ENCODE peak calls at places on chromosomes 7 and 10, in seven cellular contexts. L is A673, T is lower leg skin, B is left ventricle myocardium inferior, K is GM10248, N is fibroblast of the aortic adventitia, W is body of pancreas. F is an unnamed sample.

GRCh38 chr10:61586829-61587228 is 75.9 kb upstream of the CABCOCO1 start:
- DNase-seq in L (no peak), T (no peak), B (no peak), K (no peak), N (no peak), W (no peak), F (no peak)

GRCh38 chr10:86261933-86262665 is 104.5 kb downstream of the GRID1 start:
- DNase-seq in L (no peak), T (no peak), B (no peak), K (peak; percentile 70), N (no peak), W (peak; percentile 47), F (peak; percentile 78)

GRCh38 chr10:49500420-49500819 is 38.5 kb downstream of the ERCC6 start:
- DNase-seq in L (peak; percentile 4), T (no peak), B (no peak), K (no peak), N (no peak), W (peak; percentile 49), F (no peak)

GRCh38 chr7:35785250-35785649 is 15.6 kb upstream of the SEPTIN7 start:
- DNase-seq in L (no peak), T (no peak), B (no peak), K (no peak), N (no peak), W (no peak), F (no peak)

GRCh38 chr7:134907639-134908038 is 78.7 kb upstream of the AGBL3 start:
- DNase-seq in L (no peak), T (no peak), B (no peak), K (no peak), N (peak; percentile 65), W (no peak), F (no peak)

GRCh38 chr7:116884691-116885090 is 22.3 kb downstream of the CAPZA2 start:
- DNase-seq in L (no peak), T (no peak), B (no peak), K (no peak), N (no peak), W (no peak), F (no peak)

GRCh38 chr10:124573726-124574455 is 112.3 kb downstream of the LHPP start:
- DNase-seq in L (no peak), T (no peak), B (no peak), K (no peak), N (no peak), W (no peak), F (no peak)

GRCh38 chr10:31866118-31866670 is 62.4 kb downstream of the ARHGAP12 start:
- DNase-seq in L (no peak), T (no peak), B (no peak), K (peak; percentile 21), N (no peak), W (no peak), F (no peak)

GRCh38 chr7:22277375-22277774 is 79.6 kb downstream of the RAPGEF5 start:
- DNase-seq in L (no peak), T (no peak), B (no peak), K (no peak), N (no peak), W (no peak), F (no peak)

GRCh38 chr7:134737561-134738353 is 41.7 kb upstream of the CALD1 start:
- DNase-seq in L (peak; percentile 37), T (no peak), B (no peak), K (no peak), N (peak; percentile 95), W (peak; percentile 34), F (peak; percentile 13)

GRCh38 chr10:18822156-18822555 is 162.9 kb downstream of the ARL5B start:
- DNase-seq in L (peak; percentile 40), T (no peak), B (no peak), K (no peak), N (peak; percentile 40), W (peak; percentile 2), F (no peak)

GRCh38 chr10:78415111-78415510 is 381.4 kb downstream of the RPS24 start:
- DNase-seq in L (no peak), T (no peak), B (no peak), K (no peak), N (no peak), W (no peak), F (no peak)

GRCh38 chr7:151518105-151518780 is 1.5 kb downstream of the RHEB start:
- DNase-seq in L (peak; percentile 22), T (peak; percentile 56), B (peak; percentile 54), K (no peak), N (peak; percentile 39), W (peak; percentile 66), F (no peak)

GRCh38 chr10:50885097-50885859 is at the start of gene A1CF:
- DNase-seq in L (no peak), T (no peak), B (no peak), K (no peak), N (no peak), W (no peak), F (no peak)

GRCh38 chr7:81053623-81054022 is 134.8 kb upstream of the SEMA3C start:
- DNase-seq in L (no peak), T (no peak), B (no peak), K (no peak), N (no peak), W (no peak), F (no peak)

GRCh38 chr10:103523683-103524082 is 30.2 kb downstream of the NEURL1 start:
- DNase-seq in L (no peak), T (no peak), B (no peak), K (no peak), N (no peak), W (no peak), F (no peak)

GRCh38 chr10:133009218-133009954 is 67.0 kb upstream of the CFAP46 start:
- DNase-seq in L (no peak), T (peak; percentile 85), B (peak; percentile 81), K (no peak), N (no peak), W (peak; percentile 81), F (no peak)

GRCh38 chr7:42227931-42228591 is 8.9 kb downstream of the GLI3 start:
- DNase-seq in L (no peak), T (no peak), B (peak; percentile 36), K (no peak), N (peak; percentile 53), W (no peak), F (no peak)

GRCh38 chr10:22580711-22581110 is 133.7 kb downstream of the PIP4K2A start:
- DNase-seq in L (no peak), T (no peak), B (no peak), K (no peak), N (no peak), W (no peak), F (no peak)

GRCh38 chr7:20199015-20199737 is 18.0 kb downstream of the MACC1 start:
- DNase-seq in L (peak; percentile 89), T (peak; percentile 49), B (peak; percentile 28), K (peak; percentile 42), N (peak; percentile 73), W (peak; percentile 76), F (peak; percentile 41)

GRCh38 chr10:11685787-11686218 is 56.4 kb upstream of the ECHDC3 start:
- DNase-seq in L (peak; percentile 47), T (peak; percentile 74), B (peak; percentile 53), K (peak; percentile 62), N (no peak), W (peak; percentile 74), F (peak; percentile 62)

GRCh38 chr7:151837285-151838042 is 39.5 kb downstream of the PRKAG2 start:
- DNase-seq in L (peak; percentile 83), T (no peak), B (no peak), K (no peak), N (no peak), W (no peak), F (no peak)

GRCh38 chr10:60480865-60481563 is 91.3 kb upstream of the ANK3 start:
- DNase-seq in L (peak; percentile 82), T (peak; percentile 40), B (no peak), K (no peak), N (peak; percentile 96), W (peak; percentile 51), F (no peak)

GRCh38 chr10:22453948-22454347 is 108.7 kb downstream of the SPAG6 start:
- DNase-seq in L (peak; percentile 57), T (no peak), B (no peak), K (no peak), N (no peak), W (no peak), F (no peak)

GRCh38 chr7:131773413-131773812 is 217.0 kb upstream of the PODXL start:
- DNase-seq in L (no peak), T (no peak), B (no peak), K (no peak), N (no peak), W (no peak), F (no peak)

GRCh38 chr10:57864789-57865676 is 402.7 kb downstream of the IPMK start:
- DNase-seq in L (no peak), T (no peak), B (no peak), K (no peak), N (no peak), W (peak; percentile 20), F (no peak)

GRCh38 chr7:76066716-76067503 is 19.0 kb downstream of the MDH2 start:
- DNase-seq in L (no peak), T (no peak), B (no peak), K (peak; percentile 6), N (no peak), W (no peak), F (peak; percentile 11)

DNA sequence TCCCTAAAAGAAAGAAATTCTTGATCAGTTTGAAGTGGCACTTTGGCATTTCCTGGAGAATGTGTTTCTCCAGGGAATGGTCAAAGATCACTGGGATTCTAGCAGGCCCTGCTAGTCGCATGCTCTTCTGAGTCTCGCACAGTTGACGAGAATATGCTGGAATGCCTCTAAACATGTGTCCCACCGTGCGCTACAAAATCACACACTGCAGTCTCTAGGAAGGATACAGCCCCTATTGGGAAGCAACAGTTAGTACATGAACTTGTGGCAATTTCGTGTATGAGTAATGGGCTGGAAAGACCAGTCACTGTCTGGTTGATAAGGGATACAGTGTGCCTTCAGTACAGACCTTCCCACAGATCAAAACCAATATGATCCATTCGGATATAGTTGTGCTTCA is 257.9 kb downstream of the PRPF18 start:
- DNase-seq in L (no peak), T (no peak), B (no peak), K (no peak), N (no peak), W (no peak), F (no peak)
- TF ChIP-seq CTCF in L (no peak), T (no peak), B (no peak), K (no peak), N (no peak), W (no peak), F (no peak)

DNA sequence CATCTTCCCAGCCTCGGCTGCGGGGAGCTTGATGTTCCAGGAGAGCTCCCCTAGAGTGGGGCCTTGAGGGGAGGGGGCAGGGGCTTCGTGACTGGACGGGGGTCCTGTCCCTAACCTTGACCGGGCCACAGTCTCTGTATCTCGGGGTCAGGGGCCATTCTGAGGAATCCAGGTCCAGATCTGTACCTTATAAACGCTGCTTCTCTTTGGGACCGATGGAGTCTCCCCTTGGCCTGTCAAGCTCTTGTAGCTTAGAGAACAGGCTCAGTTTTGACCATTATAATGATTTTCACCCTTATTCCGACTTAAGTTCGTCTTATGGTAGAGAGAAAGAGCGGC is 831 bp downstream of the ZKSCAN5 start:
- DNase-seq in L (no peak), T (no peak), B (no peak), K (no peak), N (peak; percentile 24), W (no peak), F (no peak)
- TF ChIP-seq CTCF in L (no peak), T (no peak), B (no peak), K (no peak), N (no peak), W (no peak), F (no peak)

GRCh38 chr10:114911801-114912479 is 26.1 kb upstream of the TRUB1 start:
- DNase-seq in L (no peak), T (no peak), B (no peak), K (no peak), N (no peak), W (no peak), F (no peak)
- TF ChIP-seq CTCF in L (no peak), T (no peak), B (no peak), K (no peak), N (no peak), W (no peak), F (no peak)

GRCh38 chr7:13725591-13725990 is 263.9 kb downstream of the ETV1 start:
- DNase-seq in L (no peak), T (no peak), B (no peak), K (no peak), N (peak; percentile 19), W (no peak), F (no peak)
- TF ChIP-seq CTCF in L (no peak), T (no peak), B (no peak), K (no peak), N (peak; percentile 24), W (no peak), F (no peak)

F was measured in GM13976.